ENCODE peak calls at places on chromosomes 16 and 17, in ten cellular contexts. One of them, this sample, is unnamed.

GRCh38 chr16:77531741-77532140 is 96.9 kb upstream of the ADAMTS18 start:
- DNase-seq in neural progenitor cell: no peak
- DNase-seq in upper lobe of right lung: no peak
- DNase-seq in heart left ventricle: no peak
- DNase-seq in GM23338: no peak
- DNase-seq in ovary: no peak
- DNase-seq in colonic mucosa: no peak
- DNase-seq in right lobe of liver: no peak
- DNase-seq in tibial artery: no peak
- DNase-seq in fibroblast of lung: peak; percentile 17
- DNase-seq in this sample: peak; percentile 32

GRCh38 chr16:15949210-15950166 is at the start of gene ABCC1:
- DNase-seq in neural progenitor cell: peak; percentile 77
- DNase-seq in upper lobe of right lung: peak; percentile 78
- DNase-seq in heart left ventricle: peak; percentile 51
- DNase-seq in GM23338: peak; percentile 69
- DNase-seq in ovary: peak; percentile 46
- DNase-seq in colonic mucosa: peak; percentile 44
- DNase-seq in right lobe of liver: peak; percentile 61
- DNase-seq in tibial artery: no peak
- DNase-seq in fibroblast of lung: no peak
- DNase-seq in this sample: no peak

GRCh38 chr16:51002889-51003490 is 148.1 kb downstream of the SALL1 start:
- DNase-seq in neural progenitor cell: no peak
- DNase-seq in upper lobe of right lung: no peak
- DNase-seq in heart left ventricle: no peak
- DNase-seq in GM23338: no peak
- DNase-seq in ovary: no peak
- DNase-seq in colonic mucosa: no peak
- DNase-seq in right lobe of liver: no peak
- DNase-seq in tibial artery: no peak
- DNase-seq in fibroblast of lung: no peak
- DNase-seq in this sample: no peak

GRCh38 chr16:74100405-74101316 is 196.0 kb upstream of the PSMD7 start:
- DNase-seq in neural progenitor cell: peak; percentile 50
- DNase-seq in upper lobe of right lung: no peak
- DNase-seq in heart left ventricle: no peak
- DNase-seq in GM23338: peak; percentile 44
- DNase-seq in ovary: no peak
- DNase-seq in colonic mucosa: no peak
- DNase-seq in right lobe of liver: no peak
- DNase-seq in tibial artery: no peak
- DNase-seq in fibroblast of lung: no peak
- DNase-seq in this sample: no peak

GRCh38 chr17:34706029-34706428 is 126.6 kb downstream of the TMEM132E start:
- DNase-seq in neural progenitor cell: peak; percentile 82
- DNase-seq in upper lobe of right lung: no peak
- DNase-seq in heart left ventricle: peak; percentile 34
- DNase-seq in GM23338: peak; percentile 74
- DNase-seq in ovary: no peak
- DNase-seq in colonic mucosa: no peak
- DNase-seq in right lobe of liver: no peak
- DNase-seq in tibial artery: no peak
- DNase-seq in fibroblast of lung: peak; percentile 5
- DNase-seq in this sample: no peak

GRCh38 chr17:28001149-28001548 is 41.3 kb upstream of the NLK start:
- DNase-seq in neural progenitor cell: no peak
- DNase-seq in upper lobe of right lung: no peak
- DNase-seq in heart left ventricle: no peak
- DNase-seq in GM23338: no peak
- DNase-seq in ovary: no peak
- DNase-seq in colonic mucosa: no peak
- DNase-seq in right lobe of liver: no peak
- DNase-seq in tibial artery: no peak
- DNase-seq in fibroblast of lung: no peak
- DNase-seq in this sample: peak; percentile 56

GRCh38 chr17:48244121-48244711 is 136.7 kb downstream of the SNX11 start:
- DNase-seq in neural progenitor cell: no peak
- DNase-seq in upper lobe of right lung: no peak
- DNase-seq in heart left ventricle: no peak
- DNase-seq in GM23338: no peak
- DNase-seq in ovary: no peak
- DNase-seq in colonic mucosa: peak; percentile 44
- DNase-seq in right lobe of liver: no peak
- DNase-seq in tibial artery: no peak
- DNase-seq in fibroblast of lung: no peak
- DNase-seq in this sample: peak; percentile 33

GRCh38 chr17:3002538-3003301 is 60.7 kb downstream of the OR1D5 start:
- DNase-seq in neural progenitor cell: no peak
- DNase-seq in upper lobe of right lung: peak; percentile 60
- DNase-seq in heart left ventricle: no peak
- DNase-seq in GM23338: no peak
- DNase-seq in ovary: no peak
- DNase-seq in colonic mucosa: peak; percentile 45
- DNase-seq in right lobe of liver: peak; percentile 59
- DNase-seq in tibial artery: no peak
- DNase-seq in fibroblast of lung: no peak
- DNase-seq in this sample: no peak

GRCh38 chr17:60435244-60436170 is 13.2 kb downstream of the CHCT1 start:
- DNase-seq in neural progenitor cell: peak; percentile 80
- DNase-seq in upper lobe of right lung: no peak
- DNase-seq in heart left ventricle: peak; percentile 67
- DNase-seq in GM23338: peak; percentile 89
- DNase-seq in ovary: peak; percentile 73
- DNase-seq in colonic mucosa: peak; percentile 75
- DNase-seq in right lobe of liver: no peak
- DNase-seq in tibial artery: peak; percentile 83
- DNase-seq in fibroblast of lung: peak; percentile 92
- DNase-seq in this sample: peak; percentile 63

GRCh38 chr16:85608515-85608885 is 4.6 kb upstream of the GSE1 start:
- DNase-seq in neural progenitor cell: no peak
- DNase-seq in upper lobe of right lung: no peak
- DNase-seq in heart left ventricle: no peak
- DNase-seq in GM23338: no peak
- DNase-seq in ovary: no peak
- DNase-seq in colonic mucosa: no peak
- DNase-seq in right lobe of liver: no peak
- DNase-seq in tibial artery: no peak
- DNase-seq in fibroblast of lung: no peak
- DNase-seq in this sample: no peak

GRCh38 chr16:85606920-85607319 is 6.2 kb upstream of the GSE1 start:
- DNase-seq in neural progenitor cell: no peak
- DNase-seq in upper lobe of right lung: no peak
- DNase-seq in heart left ventricle: no peak
- DNase-seq in GM23338: no peak
- DNase-seq in ovary: no peak
- DNase-seq in colonic mucosa: no peak
- DNase-seq in right lobe of liver: no peak
- DNase-seq in tibial artery: no peak
- DNase-seq in fibroblast of lung: no peak
- DNase-seq in this sample: no peak

GRCh38 chr16:85607796-85608514 is 5.2 kb upstream of the GSE1 start:
- DNase-seq in neural progenitor cell: no peak
- DNase-seq in upper lobe of right lung: no peak
- DNase-seq in heart left ventricle: no peak
- DNase-seq in GM23338: no peak
- DNase-seq in ovary: no peak
- DNase-seq in colonic mucosa: no peak
- DNase-seq in right lobe of liver: no peak
- DNase-seq in tibial artery: no peak
- DNase-seq in fibroblast of lung: no peak
- DNase-seq in this sample: no peak

GRCh38 chr16:85605912-85606841 is 6.9 kb upstream of the GSE1 start:
- DNase-seq in neural progenitor cell: no peak
- DNase-seq in upper lobe of right lung: no peak
- DNase-seq in heart left ventricle: no peak
- DNase-seq in GM23338: no peak
- DNase-seq in ovary: no peak
- DNase-seq in colonic mucosa: no peak
- DNase-seq in right lobe of liver: no peak
- DNase-seq in tibial artery: no peak
- DNase-seq in fibroblast of lung: no peak
- DNase-seq in this sample: no peak

GRCh38 chr16:85607331-85607765 is 5.8 kb upstream of the GSE1 start:
- DNase-seq in neural progenitor cell: peak; percentile 91
- DNase-seq in upper lobe of right lung: no peak
- DNase-seq in heart left ventricle: no peak
- DNase-seq in GM23338: peak; percentile 95
- DNase-seq in ovary: no peak
- DNase-seq in colonic mucosa: peak; percentile 52
- DNase-seq in right lobe of liver: no peak
- DNase-seq in tibial artery: no peak
- DNase-seq in fibroblast of lung: peak; percentile 27
- DNase-seq in this sample: no peak
- TF ChIP-seq CTCF in neural progenitor cell: peak; percentile 41
- TF ChIP-seq CTCF in upper lobe of right lung: no peak
- TF ChIP-seq CTCF in heart left ventricle: no peak
- TF ChIP-seq CTCF in GM23338: no peak
- TF ChIP-seq CTCF in ovary: no peak
- TF ChIP-seq CTCF in colonic mucosa: no peak
- TF ChIP-seq CTCF in right lobe of liver: no peak
- TF ChIP-seq CTCF in tibial artery: no peak
- TF ChIP-seq CTCF in fibroblast of lung: no peak
- TF ChIP-seq CTCF in this sample: no peak

DNA sequence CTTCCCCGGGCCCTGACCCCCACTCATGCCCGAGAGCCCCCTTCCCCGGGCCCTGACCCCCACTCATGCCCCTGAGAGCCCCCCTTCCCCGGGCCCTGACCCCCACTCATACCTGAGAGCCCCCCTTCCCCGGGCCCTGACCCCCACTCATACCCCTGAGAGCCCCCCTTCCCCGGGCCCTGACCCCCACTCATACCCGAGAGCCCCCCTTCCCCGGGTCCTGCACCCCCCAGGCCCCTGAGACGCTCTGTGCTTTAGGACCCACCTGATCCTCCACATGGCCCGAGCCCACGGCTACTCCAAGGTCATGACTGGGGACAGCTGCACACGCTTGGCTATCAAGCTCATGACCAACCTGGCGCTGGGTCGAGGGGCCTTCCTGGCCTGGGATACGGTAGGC is 6.8 kb downstream of the CTU2 start:
- DNase-seq in neural progenitor cell: no peak
- DNase-seq in upper lobe of right lung: no peak
- DNase-seq in heart left ventricle: no peak
- DNase-seq in GM23338: no peak
- DNase-seq in ovary: no peak
- DNase-seq in colonic mucosa: no peak
- DNase-seq in right lobe of liver: no peak
- DNase-seq in tibial artery: no peak
- DNase-seq in fibroblast of lung: no peak
- DNase-seq in this sample: no peak
- H3K36me3 ChIP-seq in neural progenitor cell: no peaks in the 10 kb centered on the region
- H3K36me3 ChIP-seq in upper lobe of right lung: peaks cover 47% of the 10 kb centered on the region
- H3K36me3 ChIP-seq in heart left ventricle: peaks cover 12% of the 10 kb centered on the region
- H3K36me3 ChIP-seq in GM23338: no peaks in the 10 kb centered on the region
- H3K36me3 ChIP-seq in ovary: no peaks in the 10 kb centered on the region
- H3K36me3 ChIP-seq in colonic mucosa: peaks cover 13% of the 10 kb centered on the region
- H3K36me3 ChIP-seq in right lobe of liver: peaks cover 26% of the 10 kb centered on the region
- H3K36me3 ChIP-seq in tibial artery: peaks cover 48% of the 10 kb centered on the region
- H3K36me3 ChIP-seq in fibroblast of lung: peaks cover 35% of the 10 kb centered on the region
- H3K36me3 ChIP-seq in this sample: peaks cover 23% of the 10 kb centered on the region

GRCh38 chr16:11067266-11067665 is 122.9 kb downstream of the CLEC16A start:
- DNase-seq in neural progenitor cell: no peak
- DNase-seq in upper lobe of right lung: peak; percentile 44
- DNase-seq in heart left ventricle: no peak
- DNase-seq in GM23338: no peak
- DNase-seq in ovary: no peak
- DNase-seq in colonic mucosa: no peak
- DNase-seq in right lobe of liver: no peak
- DNase-seq in tibial artery: no peak
- DNase-seq in fibroblast of lung: no peak
- DNase-seq in this sample: no peak

GRCh38 chr16:11064846-11065245 is 120.5 kb downstream of the CLEC16A start:
- DNase-seq in neural progenitor cell: no peak
- DNase-seq in upper lobe of right lung: no peak
- DNase-seq in heart left ventricle: no peak
- DNase-seq in GM23338: no peak
- DNase-seq in ovary: peak; percentile 7
- DNase-seq in colonic mucosa: no peak
- DNase-seq in right lobe of liver: no peak
- DNase-seq in tibial artery: no peak
- DNase-seq in fibroblast of lung: no peak
- DNase-seq in this sample: no peak

GRCh38 chr16:11064202-11064540 is 119.8 kb downstream of the CLEC16A start:
- DNase-seq in neural progenitor cell: no peak
- DNase-seq in upper lobe of right lung: no peak
- DNase-seq in heart left ventricle: no peak
- DNase-seq in GM23338: no peak
- DNase-seq in ovary: peak; percentile 3
- DNase-seq in colonic mucosa: no peak
- DNase-seq in right lobe of liver: no peak
- DNase-seq in tibial artery: no peak
- DNase-seq in fibroblast of lung: no peak
- DNase-seq in this sample: no peak

GRCh38 chr16:11066231-11066870 is 122.0 kb downstream of the CLEC16A start:
- DNase-seq in neural progenitor cell: no peak
- DNase-seq in upper lobe of right lung: peak; percentile 6
- DNase-seq in heart left ventricle: no peak
- DNase-seq in GM23338: no peak
- DNase-seq in ovary: peak; percentile 10
- DNase-seq in colonic mucosa: no peak
- DNase-seq in right lobe of liver: no peak
- DNase-seq in tibial artery: no peak
- DNase-seq in fibroblast of lung: peak; percentile 50
- DNase-seq in this sample: no peak

GRCh38 chr16:11067697-11068141 is 123.4 kb downstream of the CLEC16A start:
- DNase-seq in neural progenitor cell: no peak
- DNase-seq in upper lobe of right lung: no peak
- DNase-seq in heart left ventricle: no peak
- DNase-seq in GM23338: no peak
- DNase-seq in ovary: no peak
- DNase-seq in colonic mucosa: no peak
- DNase-seq in right lobe of liver: peak; percentile 77
- DNase-seq in tibial artery: no peak
- DNase-seq in fibroblast of lung: no peak
- DNase-seq in this sample: no peak
- TF ChIP-seq CTCF in neural progenitor cell: no peak
- TF ChIP-seq CTCF in upper lobe of right lung: no peak
- TF ChIP-seq CTCF in heart left ventricle: no peak
- TF ChIP-seq CTCF in GM23338: no peak
- TF ChIP-seq CTCF in ovary: no peak
- TF ChIP-seq CTCF in colonic mucosa: no peak
- TF ChIP-seq CTCF in right lobe of liver: no peak
- TF ChIP-seq CTCF in tibial artery: no peak
- TF ChIP-seq CTCF in fibroblast of lung: no peak
- TF ChIP-seq CTCF in this sample: no peak

DNA sequence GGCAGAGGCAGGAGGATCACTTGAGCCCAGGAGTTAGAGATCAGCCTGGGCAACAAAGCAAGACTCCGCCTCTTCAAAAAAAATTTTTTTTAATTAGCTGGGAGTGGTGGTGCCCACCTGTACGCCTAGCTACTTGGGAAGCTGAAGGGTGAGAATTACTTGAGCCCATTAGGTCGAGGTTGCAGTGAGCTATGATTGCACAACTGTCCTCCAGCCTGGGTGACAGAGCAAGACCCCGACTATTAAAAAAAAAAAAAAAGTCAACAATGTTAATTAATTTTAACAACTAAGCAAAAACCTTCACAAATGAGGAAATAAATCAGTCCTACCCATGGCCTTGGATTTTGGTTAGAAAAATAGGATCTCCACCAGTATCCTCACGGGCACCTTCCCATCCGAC is 5.4 kb downstream of the DHX58 start:
- DNase-seq in neural progenitor cell: no peak
- DNase-seq in upper lobe of right lung: no peak
- DNase-seq in heart left ventricle: no peak
- DNase-seq in GM23338: no peak
- DNase-seq in ovary: no peak
- DNase-seq in colonic mucosa: no peak
- DNase-seq in right lobe of liver: no peak
- DNase-seq in tibial artery: no peak
- DNase-seq in fibroblast of lung: no peak
- DNase-seq in this sample: no peak
- H3K36me3 ChIP-seq in neural progenitor cell: no peaks in the 10 kb centered on the region
- H3K36me3 ChIP-seq in upper lobe of right lung: peaks cover 44% of the 10 kb centered on the region
- H3K36me3 ChIP-seq in heart left ventricle: no peaks in the 10 kb centered on the region
- H3K36me3 ChIP-seq in GM23338: no peaks in the 10 kb centered on the region
- H3K36me3 ChIP-seq in ovary: no peaks in the 10 kb centered on the region
- H3K36me3 ChIP-seq in colonic mucosa: no peaks in the 10 kb centered on the region
- H3K36me3 ChIP-seq in right lobe of liver: no peaks in the 10 kb centered on the region
- H3K36me3 ChIP-seq in tibial artery: peaks cover 11% of the 10 kb centered on the region
- H3K36me3 ChIP-seq in fibroblast of lung: peaks cover 2% of the 10 kb centered on the region
- H3K36me3 ChIP-seq in this sample: peaks cover 2% of the 10 kb centered on the region

This sample was measured in bronchial epithelial cell.